ENCODE peak calls at places on chromosomes 13 and 19, in five cellular contexts. P is colonic mucosa, D is neural progenitor cell, S is thoracic aorta, Z is left ventricle myocardium inferior. V is an unnamed sample.

GRCh38 chr13:38862443-38862842 is 128.2 kb downstream of the STOML3 start:
- DNase-seq in P (no peak), D (no peak), S (no peak), Z (no peak), V (no peak)

GRCh38 chr19:10835089-10835753 is 791 bp downstream of the TMED1 start:
- DNase-seq in P (no peak), D (no peak), S (no peak), Z (no peak), V (no peak)

GRCh38 chr19:43957891-43958290 is 6.9 kb downstream of the ZNF221 start:
- DNase-seq in P (no peak), D (no peak), S (no peak), Z (no peak), V (no peak)

GRCh38 chr19:42403586-42403985 is 13.5 kb upstream of the CNFN start:
- DNase-seq in P (no peak), D (no peak), S (no peak), Z (no peak), V (no peak)

GRCh38 chr13:109256866-109257760 is 529.3 kb downstream of the IRS2 start:
- DNase-seq in P (no peak), D (no peak), S (no peak), Z (no peak), V (no peak)

GRCh38 chr19:11560404-11560988 is 1.5 kb upstream of the ELOF1 start:
- DNase-seq in P (peak; percentile 72), D (peak; percentile 91), S (no peak), Z (no peak), V (no peak)

GRCh38 chr13:46949211-46949610 is 52.4 kb upstream of the HTR2A start:
- DNase-seq in P (no peak), D (no peak), S (no peak), Z (no peak), V (no peak)

GRCh38 chr19:35124098-35125060 is 8.8 kb downstream of the FXYD3 start:
- DNase-seq in P (peak; percentile 97), D (peak; percentile 33), S (peak; percentile 82), Z (peak; percentile 93), V (peak; percentile 96)

GRCh38 chr19:4369109-4369887 is 25.9 kb downstream of the MPND start:
- DNase-seq in P (peak; percentile 86), D (peak; percentile 43), S (no peak), Z (peak; percentile 46), V (no peak)

GRCh38 chr19:277581-278165 is 13.5 kb downstream of the PLPP2 start:
- DNase-seq in P (no peak), D (peak; percentile 89), S (no peak), Z (no peak), V (no peak)

GRCh38 chr13:67466569-67466968 is 236.4 kb upstream of the PCDH9 start:
- DNase-seq in P (no peak), D (no peak), S (no peak), Z (no peak), V (no peak)

GRCh38 chr19:10836478-10837325 is 690 bp upstream of the TMED1 start:
- DNase-seq in P (peak; percentile 89), D (no peak), S (peak; percentile 54), Z (peak; percentile 86), V (peak; percentile 90)

GRCh38 chr13:33326723-33327122 is 41.2 kb upstream of the STARD13 start:
- DNase-seq in P (no peak), D (no peak), S (no peak), Z (no peak), V (no peak)

GRCh38 chr13:113634279-113635047 is 23.5 kb downstream of the ATP4B start:
- DNase-seq in P (no peak), D (no peak), S (no peak), Z (peak; percentile 0), V (no peak)

GRCh38 chr13:75771818-75772217 is 135.7 kb downstream of the LMO7 start:
- DNase-seq in P (no peak), D (no peak), S (no peak), Z (no peak), V (no peak)

GRCh38 chr19:22144394-22144793 is 52.4 kb downstream of the ZNF676 start:
- DNase-seq in P (no peak), D (peak; percentile 27), S (no peak), Z (no peak), V (no peak)

GRCh38 chr13:69595181-69595580 is 512.4 kb upstream of the ATXN8OS start:
- DNase-seq in P (no peak), D (no peak), S (no peak), Z (no peak), V (no peak)

GRCh38 chr19:1852729-1853128 is 4.4 kb upstream of the REXO1 start:
- DNase-seq in P (no peak), D (no peak), S (no peak), Z (no peak), V (no peak)

GRCh38 chr19:1849999-1850398 is 1.7 kb upstream of the REXO1 start:
- DNase-seq in P (no peak), D (no peak), S (no peak), Z (no peak), V (no peak)

GRCh38 chr19:1852294-1852646 is 4.0 kb upstream of the REXO1 start:
- DNase-seq in P (no peak), D (no peak), S (no peak), Z (no peak), V (no peak)

GRCh38 chr19:1851581-1852293 is 3.5 kb upstream of the REXO1 start:
- DNase-seq in P (no peak), D (no peak), S (no peak), Z (no peak), V (no peak)

DNA sequence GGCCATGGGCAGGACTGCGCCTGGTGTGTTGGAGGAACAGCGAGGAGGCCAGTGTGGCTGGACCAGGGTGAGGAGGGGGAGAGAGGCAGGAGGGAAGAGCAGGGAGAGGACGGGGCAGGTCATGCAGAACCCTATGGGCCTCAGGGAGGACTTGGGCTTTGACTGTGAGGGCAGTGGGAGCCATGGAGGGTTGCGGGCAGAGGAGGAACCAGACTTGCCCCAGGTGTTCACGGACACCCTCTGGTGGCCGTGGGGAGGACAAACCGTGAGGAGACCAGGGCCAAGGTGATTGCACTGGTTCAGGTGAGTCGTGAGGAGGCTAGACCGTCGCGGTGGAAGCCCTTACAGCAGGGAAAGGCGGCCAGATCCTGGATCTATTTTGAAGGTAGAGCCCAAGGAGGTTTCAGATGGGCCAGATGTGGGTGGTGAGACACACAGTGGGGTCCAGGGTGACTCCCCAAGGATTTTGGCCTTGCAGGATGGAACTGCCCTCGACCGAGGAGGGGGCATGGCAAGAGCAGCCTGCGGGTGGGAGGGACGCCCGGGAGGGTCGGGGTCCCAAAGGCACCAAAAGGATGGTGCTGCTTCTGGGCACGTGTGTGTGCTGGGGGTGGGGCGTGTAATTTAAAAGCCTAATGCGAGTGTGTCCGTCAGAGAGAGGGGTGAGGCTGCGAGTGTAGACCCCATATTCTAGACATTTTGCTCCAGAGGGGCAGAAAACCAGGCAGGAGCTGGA is 2.7 kb upstream of the REXO1 start:
- DNase-seq in P (no peak), D (no peak), S (no peak), Z (no peak), V (no peak)
- H3K4me1 ChIP-seq in P (peaks cover 22% of the 10 kb centered on the region), D (peaks cover 31% of the 10 kb centered on the region), S (peaks cover 36% of the 10 kb centered on the region), Z (peaks cover 64% of the 10 kb centered on the region), V (peaks cover 67% of the 10 kb centered on the region)

DNA sequence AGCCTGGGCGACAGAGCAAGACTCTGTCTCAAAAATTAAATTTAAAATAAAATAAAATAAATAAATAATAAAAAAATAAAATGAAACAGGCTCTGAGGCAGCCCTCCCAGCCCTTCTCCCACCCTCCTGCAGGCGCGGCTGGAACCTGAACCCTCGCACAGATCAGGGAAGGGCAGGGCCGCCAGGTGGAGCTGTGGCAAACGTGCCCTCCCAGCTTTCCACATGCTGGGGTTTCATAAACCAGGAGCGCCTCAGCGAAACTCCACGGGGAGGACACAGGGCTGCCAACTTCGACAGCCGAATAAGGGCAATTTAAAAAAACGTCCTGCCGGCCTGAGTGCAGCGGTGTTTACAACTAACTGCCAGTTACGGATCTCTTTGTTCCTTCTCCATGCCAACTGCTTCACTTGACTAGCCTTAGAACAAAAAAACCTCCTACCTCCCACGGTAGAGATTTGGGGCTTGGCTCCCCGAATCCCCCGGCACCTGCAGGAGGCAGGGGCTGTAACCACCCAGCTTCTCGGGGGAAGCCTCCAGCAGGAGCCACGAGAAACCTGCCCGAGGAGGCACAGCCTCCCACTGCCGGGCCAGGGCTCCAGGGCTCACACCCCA is 15.9 kb downstream of the ZNF787 start:
- DNase-seq in P (peak; percentile 92), D (peak; percentile 87), S (peak; percentile 30), Z (peak; percentile 63), V (peak; percentile 79)
- TF ChIP-seq CTCF in P (peak; percentile 69), D (peak; percentile 74), S (peak; percentile 76), Z (peak; percentile 77), V (peak; percentile 74)

DNA sequence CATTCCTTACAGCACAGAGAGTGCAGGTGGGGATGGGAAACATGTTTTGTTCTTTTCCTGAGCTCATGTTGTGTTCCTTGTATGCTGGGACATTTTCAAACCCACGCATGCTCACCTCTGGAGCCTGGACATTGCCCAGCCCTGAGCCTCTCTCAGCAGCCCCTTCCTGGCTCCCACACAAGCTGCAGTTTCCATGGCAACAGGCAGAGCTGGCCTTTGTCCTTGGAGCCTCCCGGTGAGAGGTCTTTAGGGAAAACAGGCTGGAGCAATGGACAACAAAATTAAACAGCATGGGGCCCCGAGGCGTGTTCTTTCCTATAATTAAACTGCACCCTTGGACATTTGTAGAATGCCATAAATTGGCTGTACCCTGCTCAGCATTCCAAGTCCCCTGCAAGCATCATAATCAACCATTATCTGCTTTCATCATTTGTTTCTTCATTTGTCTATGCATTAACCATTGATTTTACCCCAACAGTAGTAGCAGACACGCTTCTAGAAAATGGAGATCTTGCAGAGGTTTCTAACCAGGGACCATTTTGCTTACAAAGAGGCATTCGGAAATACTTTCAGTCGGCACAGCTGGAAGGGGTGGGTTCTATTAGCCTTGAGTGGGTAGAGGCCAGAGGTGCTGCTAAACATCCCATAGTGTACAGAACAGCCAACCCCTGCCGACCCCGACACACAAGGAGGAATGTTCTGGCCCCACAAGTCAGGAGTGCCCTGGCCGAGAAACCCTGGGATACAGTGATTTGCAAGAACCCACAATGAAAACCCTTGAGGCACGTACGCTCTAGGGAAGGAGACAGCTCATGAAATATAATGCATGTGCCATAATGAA is 133.4 kb upstream of the PEG3 start:
- DNase-seq in P (no peak), D (no peak), S (no peak), Z (no peak), V (no peak)
- H3K4me1 ChIP-seq in P (no peaks in the 10 kb centered on the region), D (no peaks in the 10 kb centered on the region), S (no peaks in the 10 kb centered on the region), Z (no peaks in the 10 kb centered on the region), V (no peaks in the 10 kb centered on the region)

DNA sequence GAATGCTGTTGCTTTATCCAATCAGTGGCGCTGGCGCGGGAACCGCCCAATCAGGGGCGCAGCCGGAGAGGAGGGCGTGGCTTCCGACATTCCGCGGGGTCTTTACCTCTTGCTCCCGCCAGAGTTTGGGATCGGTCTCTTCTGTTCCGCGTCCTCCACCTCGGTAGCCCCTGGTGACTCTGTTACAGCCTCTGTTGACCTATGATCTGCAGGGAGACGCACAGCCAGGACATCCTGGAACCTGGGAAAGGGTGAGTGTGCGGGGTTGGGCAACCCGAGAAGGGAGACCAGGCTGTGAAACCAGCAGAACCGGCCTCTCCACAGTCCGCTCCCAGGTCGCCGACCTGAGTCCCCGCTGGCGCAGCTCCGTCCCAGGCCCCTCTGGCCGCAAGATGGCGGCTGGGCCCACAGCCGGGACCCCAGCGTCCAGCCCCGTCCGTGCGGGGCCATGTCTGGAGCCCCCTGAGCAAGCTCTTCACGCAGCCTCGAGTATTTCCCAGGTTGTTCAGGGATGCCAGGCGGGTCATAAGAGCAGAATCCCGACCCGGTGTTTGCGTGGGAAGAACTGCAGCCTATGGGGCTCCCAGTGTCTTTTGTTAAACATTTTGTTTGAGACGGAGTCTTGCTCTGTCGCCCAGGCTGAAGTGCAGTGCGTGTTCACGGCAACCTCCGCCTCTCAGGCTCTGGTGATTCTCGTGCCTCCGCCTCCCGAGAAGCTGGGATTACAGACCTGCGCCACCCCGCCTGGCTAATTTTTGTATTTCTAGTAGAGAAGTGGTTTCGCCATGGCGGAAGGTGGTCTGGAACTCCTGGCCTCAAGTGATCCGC is 4.4 kb upstream of the ZNF681 start:
- DNase-seq in P (peak; percentile 96), D (peak; percentile 95), S (no peak), Z (peak; percentile 87), V (peak; percentile 93)
- TF ChIP-seq CTCF in P (no peak), D (no peak), S (no peak), Z (peak; percentile 14), V (no peak)

GRCh38 chr13:45875951-45876350 is 24.4 kb upstream of the SIAH3 start:
- DNase-seq in P (no peak), D (no peak), S (no peak), Z (no peak), V (no peak)
- H3K4me1 ChIP-seq in P (no peaks in the 10 kb centered on the region), D (peaks cover 10% of the 10 kb centered on the region), S (no peaks in the 10 kb centered on the region), Z (peaks cover 10% of the 10 kb centered on the region), V (peaks cover 8% of the 10 kb centered on the region)